ENCODE peak calls at places on chromosomes 16 and 17, in nine cellular contexts. S, C, Y, K, N, B, Q, T and M are unnamed samples.

GRCh38 chr17:81866440-81867122 is 4.6 kb downstream of the ARHGDIA start:
- DNase-seq in S (no peak), C (no peak), Y (no peak), K (no peak), N (no peak), B (no peak), Q (no peak), T (no peak), M (no peak)

GRCh38 chr17:77436058-77436442 is 295.3 kb downstream of the SEC14L1 start:
- DNase-seq in S (no peak), C (no peak), Y (peak; percentile 77), K (no peak), N (no peak), B (peak; percentile 45), Q (peak; percentile 74), T (peak; percentile 78), M (no peak)

GRCh38 chr17:50513501-50513900 is 5.3 kb downstream of the MYCBPAP start:
- DNase-seq in S (no peak), C (no peak), Y (no peak), K (no peak), N (no peak), B (no peak), Q (no peak), T (no peak), M (no peak)

GRCh38 chr17:31216053-31216751 is 80.8 kb downstream of the OMG start:
- DNase-seq in S (no peak), C (no peak), Y (peak; percentile 60), K (no peak), N (peak; percentile 29), B (no peak), Q (no peak), T (peak; percentile 51), M (no peak)

GRCh38 chr17:21001813-21002221 is 41.0 kb downstream of the USP22 start:
- DNase-seq in S (peak; percentile 62), C (no peak), Y (no peak), K (no peak), N (no peak), B (no peak), Q (no peak), T (no peak), M (no peak)

GRCh38 chr16:88534731-88535141 is 35.5 kb upstream of the ZC3H18 start:
- DNase-seq in S (no peak), C (no peak), Y (peak; percentile 41), K (no peak), N (peak; percentile 28), B (no peak), Q (peak; percentile 57), T (peak; percentile 58), M (no peak)

GRCh38 chr17:81018044-81018802 is 16.7 kb upstream of the BAIAP2 start:
- DNase-seq in S (peak; percentile 56), C (no peak), Y (peak; percentile 82), K (peak; percentile 16), N (peak; percentile 58), B (peak; percentile 50), Q (no peak), T (no peak), M (peak; percentile 42)

GRCh38 chr17:32303861-32304288 is 38.1 kb downstream of the C17orf75 start:
- DNase-seq in S (no peak), C (no peak), Y (no peak), K (no peak), N (no peak), B (no peak), Q (no peak), T (peak; percentile 31), M (no peak)

GRCh38 chr16:68370921-68371651 is 60.3 kb downstream of the PRMT7 start:
- DNase-seq in S (no peak), C (no peak), Y (no peak), K (no peak), N (peak; percentile 58), B (peak; percentile 57), Q (no peak), T (no peak), M (peak; percentile 67)

GRCh38 chr16:78211951-78212350 is 112.5 kb downstream of the WWOX start:
- DNase-seq in S (peak; percentile 68), C (no peak), Y (no peak), K (peak; percentile 39), N (no peak), B (no peak), Q (no peak), T (no peak), M (no peak)

GRCh38 chr17:28385037-28385797 is 13.7 kb downstream of the SARM1 start:
- DNase-seq in S (no peak), C (no peak), Y (peak; percentile 31), K (peak; percentile 57), N (no peak), B (peak; percentile 14), Q (no peak), T (no peak), M (peak; percentile 70)

GRCh38 chr16:11679250-11679649 is 11.0 kb downstream of the SNN start:
- DNase-seq in S (no peak), C (peak; percentile 44), Y (no peak), K (no peak), N (no peak), B (no peak), Q (no peak), T (no peak), M (no peak)
- H3K4me1 ChIP-seq in S (peaks cover 5% of the 10 kb centered on the region), C (no peaks in the 10 kb centered on the region), Y (no peaks in the 10 kb centered on the region), K (peaks cover 53% of the 10 kb centered on the region), N (peaks cover 24% of the 10 kb centered on the region), B (peaks cover 27% of the 10 kb centered on the region), Q (peaks cover 16% of the 10 kb centered on the region), T (peaks cover 13% of the 10 kb centered on the region), M (peaks cover 32% of the 10 kb centered on the region)

DNA sequence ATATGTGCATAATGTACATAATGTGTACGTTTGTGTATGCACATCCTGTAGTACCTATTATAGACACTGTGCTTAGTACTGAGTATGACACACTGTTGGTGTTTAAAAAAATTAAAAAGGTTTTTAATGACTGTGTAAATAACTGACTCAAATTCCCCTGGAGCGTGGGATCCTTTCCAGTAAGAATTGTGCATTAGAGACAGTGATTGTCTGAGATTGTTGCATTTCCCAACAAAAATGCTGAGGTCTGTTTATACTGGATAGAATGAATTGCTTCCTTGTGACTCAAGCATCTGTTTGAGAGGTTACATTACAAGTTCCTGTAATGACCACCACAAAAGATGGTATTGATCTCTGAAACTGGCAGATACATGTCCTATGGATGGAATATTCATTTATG is 229.0 kb downstream of the CDH11 start:
- DNase-seq in S (no peak), C (no peak), Y (no peak), K (no peak), N (no peak), B (no peak), Q (no peak), T (no peak), M (no peak)
- H3K4me3 ChIP-seq in S (no peak overlapping the region), C (peak overlapping the region; percentile 14), Y (no peak overlapping the region), K (no peak overlapping the region), N (no peak overlapping the region), B (no peak overlapping the region), Q (no peak overlapping the region), T (no peak overlapping the region), M (no peak overlapping the region)

DNA sequence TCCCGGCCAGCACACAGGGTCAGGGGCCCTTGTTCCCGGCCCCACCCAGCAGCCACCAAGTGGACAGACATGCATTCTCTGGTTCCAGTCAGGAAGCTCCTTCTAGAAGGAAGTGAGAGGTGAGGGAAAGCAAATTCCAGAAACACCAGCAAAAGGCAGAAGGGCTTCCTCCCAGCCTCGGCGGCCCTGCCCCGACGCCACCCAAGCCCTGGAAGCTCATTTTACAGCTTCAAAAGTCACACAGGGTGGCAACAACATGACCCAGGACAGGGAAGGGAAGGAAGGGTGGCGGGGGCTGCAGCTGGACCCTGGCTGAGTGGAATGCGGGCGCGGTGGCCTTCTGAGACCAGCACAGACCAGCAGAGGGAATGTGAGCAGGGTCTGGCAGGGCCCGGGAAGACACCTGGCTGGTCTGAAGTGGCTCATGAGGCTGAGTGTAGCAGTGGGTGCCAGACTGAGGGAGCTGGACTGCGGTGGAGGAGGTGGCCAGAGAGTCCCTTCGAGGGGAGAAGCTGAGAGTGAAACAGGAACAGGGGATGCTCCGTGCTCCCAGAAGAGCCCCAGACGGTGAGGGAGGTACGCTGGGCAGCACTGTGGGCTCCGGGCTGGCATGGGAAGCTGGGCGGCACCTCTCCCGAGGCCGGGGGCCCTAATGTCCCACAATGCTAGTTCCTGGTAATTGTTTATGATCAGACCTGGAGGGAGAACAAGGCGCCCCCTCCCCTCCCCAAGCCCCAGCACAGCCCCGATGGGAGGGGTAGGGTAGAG is 1.9 kb upstream of the UNC13D start:
- DNase-seq in S (no peak), C (no peak), Y (no peak), K (peak; percentile 44), N (no peak), B (no peak), Q (no peak), T (no peak), M (peak; percentile 42)
- H3K4me1 ChIP-seq in S (peaks cover 16% of the 10 kb centered on the region), C (peaks cover 9% of the 10 kb centered on the region), Y (no peaks in the 10 kb centered on the region), K (peaks cover 72% of the 10 kb centered on the region), N (peaks cover 36% of the 10 kb centered on the region), B (peaks cover 35% of the 10 kb centered on the region), Q (peaks cover 19% of the 10 kb centered on the region), T (peaks cover 23% of the 10 kb centered on the region), M (peaks cover 20% of the 10 kb centered on the region)

DNA sequence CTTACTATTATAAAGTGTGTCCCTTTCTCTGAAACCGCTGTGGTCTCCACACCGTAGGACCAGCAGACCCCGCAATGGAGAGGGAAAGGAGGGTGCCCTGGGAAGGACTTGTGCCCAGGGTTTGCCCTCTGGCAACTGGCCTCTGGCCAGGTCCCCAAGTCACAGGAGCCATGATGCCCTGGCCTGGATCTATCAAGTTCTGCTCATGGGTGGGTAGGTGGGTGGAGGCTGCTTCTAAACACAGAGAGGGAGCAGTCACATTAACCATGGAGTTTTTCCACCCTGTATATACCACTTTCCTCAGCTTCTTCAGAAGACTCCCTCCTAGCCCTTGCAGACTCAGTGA is 9.4 kb upstream of the NEUROD2 start:
- DNase-seq in S (no peak), C (no peak), Y (no peak), K (no peak), N (no peak), B (no peak), Q (no peak), T (no peak), M (no peak)
- H3K4me3 ChIP-seq in S (no peak overlapping the region), C (peak overlapping the region; percentile 70), Y (no peak overlapping the region), K (no peak overlapping the region), N (peak overlapping the region; percentile 41), B (peak overlapping the region; percentile 45), Q (no peak overlapping the region), T (no peak overlapping the region), M (peak overlapping the region; percentile 58)

DNA sequence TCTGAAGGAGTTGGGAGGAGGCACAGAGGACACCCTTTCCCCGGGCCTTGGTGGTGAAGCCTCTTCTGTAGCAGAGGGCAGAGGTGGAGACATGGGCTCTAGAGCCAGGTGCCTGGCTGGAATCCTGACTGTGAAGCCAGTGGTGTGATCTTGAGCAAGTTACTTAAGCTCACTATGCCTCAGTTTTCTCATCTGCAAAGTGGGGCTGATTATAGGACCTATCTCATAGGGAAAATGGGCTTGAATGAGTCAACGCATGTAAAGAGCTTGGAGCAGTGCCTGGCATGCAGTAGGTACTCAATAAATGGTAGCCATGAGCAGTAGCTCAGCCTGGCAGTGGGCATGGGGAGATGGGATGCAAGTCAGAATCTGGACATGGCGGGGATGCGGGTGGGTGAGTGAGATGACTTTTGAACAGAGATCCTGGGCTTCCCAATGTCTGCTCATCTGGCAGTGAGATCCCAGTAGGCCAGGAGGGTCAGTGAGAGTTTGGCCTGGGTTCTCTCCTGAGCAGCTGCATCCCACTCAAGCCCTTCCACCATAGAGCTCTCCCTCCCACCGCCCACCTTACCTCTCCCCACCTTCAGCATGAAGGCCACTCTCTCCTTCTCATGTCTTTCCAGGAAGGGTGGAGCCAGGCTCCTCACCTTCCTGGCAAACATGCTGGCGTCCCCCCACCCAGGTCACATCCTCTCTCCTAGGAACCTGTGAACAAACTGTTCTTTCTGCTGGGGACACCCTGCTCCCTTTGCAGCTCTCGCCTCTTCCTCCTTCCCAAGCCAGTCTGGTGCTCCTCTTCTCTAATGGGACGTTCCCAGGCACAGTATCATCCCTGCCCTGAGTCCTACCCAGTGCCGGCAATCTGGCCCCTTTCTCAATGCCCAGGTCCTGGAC is 13.1 kb upstream of the SP2 start:
- DNase-seq in S (no peak), C (no peak), Y (no peak), K (no peak), N (no peak), B (no peak), Q (no peak), T (no peak), M (peak; percentile 62)
- H3K4me1 ChIP-seq in S (peaks cover 15% of the 10 kb centered on the region), C (no peaks in the 10 kb centered on the region), Y (peaks cover 15% of the 10 kb centered on the region), K (no peaks in the 10 kb centered on the region), N (peaks cover 38% of the 10 kb centered on the region), B (peaks cover 34% of the 10 kb centered on the region), Q (no peaks in the 10 kb centered on the region), T (peaks cover 25% of the 10 kb centered on the region), M (no peaks in the 10 kb centered on the region)